ENCODE peak calls at places on chromosomes 7 and 10, in nine cellular contexts. I is Panc1, A is lower lobe of right lung, G is tibial artery, S is neural progenitor cell, E is hepatocyte, V is spleen, W is heart right ventricle, R is cardiac muscle cell. T is an unnamed sample.

GRCh38 chr10:131975003-131975402 is 6.7 kb downstream of the BNIP3 start:
- DNase-seq in A (no peak), G (no peak), V (peak; percentile 28), S (no peak), E (no peak), I (no peak), R (no peak), W (no peak), T (no peak)

GRCh38 chr10:73911553-73912004 is 647 bp downstream of the PLAU start:
- DNase-seq in S (no peak), G (no peak), W (no peak), E (no peak), R (no peak), A (no peak), I (no peak), V (no peak), T (no peak)

GRCh38 chr7:14747701-14748100 is 154.8 kb downstream of the DGKB start:
- DNase-seq in E (no peak), R (no peak), S (no peak), W (no peak), A (no peak), I (no peak), G (no peak), V (no peak), T (no peak)

GRCh38 chr7:97219237-97219636 is 101.7 kb downstream of the SDHAF3 start:
- DNase-seq in E (no peak), S (no peak), W (no peak), I (no peak), A (no peak), R (no peak), G (no peak), V (no peak), T (no peak)

GRCh38 chr7:64774204-64774842 is 19.9 kb upstream of the ZNF138 start:
- DNase-seq in S (no peak), V (no peak), E (no peak), A (no peak), G (no peak), I (no peak), W (no peak), R (no peak), T (no peak)

GRCh38 chr10:119371704-119372663 is 164.6 kb downstream of the GRK5 start:
- DNase-seq in S (no peak), W (no peak), G (no peak), R (no peak), A (no peak), I (no peak), E (no peak), V (no peak), T (no peak)

GRCh38 chr10:14146501-14146900 is 184.2 kb downstream of the FRMD4A start:
- DNase-seq in E (no peak), S (no peak), I (no peak), R (no peak), A (no peak), G (no peak), W (no peak), V (no peak), T (no peak)

GRCh38 chr10:1147810-1148209 is 91.6 kb downstream of the WDR37 start:
- DNase-seq in I (no peak), V (no peak), S (no peak), W (no peak), A (no peak), R (no peak), E (no peak), G (no peak), T (no peak)

GRCh38 chr10:89414879-89415821 is 782 bp downstream of the IFIT5 start:
- DNase-seq in E (peak; percentile 62), I (no peak), G (peak; percentile 55), V (peak; percentile 90), R (peak; percentile 22), W (peak; percentile 47), S (peak; percentile 60), A (peak; percentile 68), T (peak; percentile 22)

GRCh38 chr7:33979807-33980355 is 74.5 kb downstream of the BMPER start:
- DNase-seq in S (no peak), E (peak; percentile 40), R (no peak), I (no peak), A (no peak), W (no peak), V (no peak), G (no peak), T (no peak)

GRCh38 chr7:7183061-7183832 is 903 bp downstream of the C1GALT1 start:
- DNase-seq in W (no peak), E (peak; percentile 75), S (peak; percentile 59), A (peak; percentile 78), G (no peak), R (peak; percentile 65), I (no peak), V (peak; percentile 94), T (no peak)

GRCh38 chr7:37093257-37093656 is 355.4 kb downstream of the ELMO1 start:
- DNase-seq in I (no peak), S (no peak), A (no peak), E (no peak), V (no peak), W (no peak), R (no peak), G (no peak), T (no peak)

GRCh38 chr7:134371536-134371935 is 54.8 kb upstream of the SLC35B4 start:
- DNase-seq in E (no peak), S (no peak), I (no peak), R (no peak), V (no peak), W (no peak), G (no peak), A (no peak), T (no peak)

DNA sequence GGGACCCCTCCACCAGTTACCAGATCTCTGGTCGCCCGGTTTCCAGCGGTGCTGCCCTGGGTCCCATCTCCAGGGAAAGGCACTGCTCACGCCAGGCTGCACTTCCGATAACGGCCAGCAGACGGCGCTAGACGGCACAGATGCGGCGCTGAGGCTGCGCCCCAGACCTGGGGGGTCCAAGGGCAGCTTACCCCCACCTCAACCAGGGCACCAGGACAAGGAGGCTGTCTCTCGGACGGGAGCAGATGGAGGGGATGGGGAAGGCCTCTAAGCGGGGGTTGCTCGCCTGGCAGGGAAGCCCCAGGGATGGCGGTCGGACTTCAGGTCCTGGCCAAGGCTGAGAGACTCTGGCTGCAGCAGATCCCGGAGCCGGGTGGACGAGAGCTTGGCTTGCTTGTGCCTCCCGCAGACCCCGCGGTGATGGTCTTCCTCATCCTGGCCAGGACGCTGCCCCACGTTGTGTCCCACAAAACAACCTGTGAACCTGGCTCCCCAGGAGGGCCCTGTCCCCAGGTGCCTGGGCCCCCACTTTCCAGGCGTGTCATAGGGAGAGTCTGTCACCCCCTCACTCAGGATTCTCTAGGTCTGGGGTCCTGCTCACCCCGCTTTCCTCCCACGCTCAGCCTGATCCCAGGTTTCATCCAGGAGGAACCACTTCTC is 23.9 kb upstream of the ZNF716 start:
- DNase-seq in V (no peak), I (no peak), S (no peak), E (no peak), W (no peak), G (no peak), A (no peak), R (no peak), T (no peak)
- H3K9me3 ChIP-seq in V (peaks cover 46% of the 10 kb centered on the region), I (peaks cover 3% of the 10 kb centered on the region), S (peaks cover 25% of the 10 kb centered on the region), E (no peaks in the 10 kb centered on the region), W (peaks cover 42% of the 10 kb centered on the region), G (no peaks in the 10 kb centered on the region), A (no peaks in the 10 kb centered on the region), R (no peaks in the 10 kb centered on the region), T (no peaks in the 10 kb centered on the region)

GRCh38 chr7:17772581-17773288 is 167.6 kb downstream of the SNX13 start:
- DNase-seq in G (no peak), I (no peak), S (peak; percentile 23), A (no peak), W (no peak), V (no peak), R (peak; percentile 53), E (no peak), T (no peak)
- H3K4me1 ChIP-seq in G (no peaks in the 10 kb centered on the region), I (peaks cover 10% of the 10 kb centered on the region), S (peaks cover 20% of the 10 kb centered on the region), A (peaks cover 6% of the 10 kb centered on the region), W (peaks cover 23% of the 10 kb centered on the region), V (no peaks in the 10 kb centered on the region), R (peaks cover 27% of the 10 kb centered on the region), E (peaks cover 8% of the 10 kb centered on the region), T (no peaks in the 10 kb centered on the region)

GRCh38 chr7:2810682-2811471 is 33.2 kb downstream of the GNA12 start:
- DNase-seq in V (peak; percentile 24), W (no peak), I (no peak), A (no peak), G (no peak), R (no peak), E (no peak), S (no peak), T (no peak)

GRCh38 chr7:2807455-2807845 is 36.7 kb downstream of the GNA12 start:
- DNase-seq in A (no peak), G (no peak), I (no peak), R (no peak), S (no peak), W (no peak), E (no peak), V (no peak), T (no peak)

GRCh38 chr7:2807846-2808772 is 36.0 kb downstream of the GNA12 start:
- DNase-seq in A (no peak), S (no peak), E (no peak), G (no peak), I (no peak), W (no peak), V (no peak), R (no peak), T (no peak)

GRCh38 chr7:2809903-2810628 is 34.0 kb downstream of the GNA12 start:
- DNase-seq in S (no peak), W (no peak), A (no peak), E (no peak), R (no peak), G (no peak), I (no peak), V (no peak), T (no peak)

GRCh38 chr7:2808891-2809660 is 35.0 kb downstream of the GNA12 start:
- DNase-seq in E (no peak), V (peak; percentile 82), W (no peak), G (no peak), A (peak; percentile 63), S (no peak), I (no peak), R (no peak), T (no peak)
- TF ChIP-seq CTCF in E (no peak), V (no peak), W (no peak), G (no peak), A (no peak), S (no peak), I (no peak), R (no peak), T (no peak)

GRCh38 chr7:157572622-157573021 is 235.8 kb downstream of the DNAJB6 start:
- DNase-seq in W (no peak), V (peak; percentile 65), R (no peak), S (no peak), A (no peak), E (no peak), G (no peak), I (no peak), T (no peak)

GRCh38 chr7:157569967-157570366 is 233.2 kb downstream of the DNAJB6 start:
- DNase-seq in A (no peak), V (no peak), R (no peak), S (no peak), W (no peak), G (no peak), E (no peak), I (no peak), T (no peak)

GRCh38 chr7:157568071-157568784 is 231.4 kb downstream of the DNAJB6 start:
- DNase-seq in W (no peak), R (no peak), V (peak; percentile 70), S (no peak), I (no peak), A (no peak), E (no peak), G (no peak), T (no peak)

GRCh38 chr7:157568785-157569584 is 232.2 kb downstream of the DNAJB6 start:
- DNase-seq in V (peak; percentile 90), I (no peak), A (peak; percentile 64), R (no peak), G (peak; percentile 38), S (peak; percentile 62), W (peak; percentile 66), E (peak; percentile 47), T (no peak)

GRCh38 chr7:157570531-157571200 is 233.9 kb downstream of the DNAJB6 start:
- DNase-seq in W (no peak), S (no peak), R (no peak), A (no peak), E (no peak), V (peak; percentile 51), I (no peak), G (no peak), T (no peak)
- H3K9me3 ChIP-seq in W (no peaks in the 10 kb centered on the region), S (no peaks in the 10 kb centered on the region), R (no peaks in the 10 kb centered on the region), A (no peaks in the 10 kb centered on the region), E (no peaks in the 10 kb centered on the region), V (no peaks in the 10 kb centered on the region), I (no peaks in the 10 kb centered on the region), G (no peaks in the 10 kb centered on the region), T (no peaks in the 10 kb centered on the region)